ENCODE peak calls at places on chromosomes 12 and 14, in nine cellular contexts. G is T-helper 2 cell; Y is esophagus squamous epithelium; B is AML-193; Q is iPS-NIHi11; U is uterus; K is fibroblast of pulmonary artery; T is activated naive CD8-positive, alpha-beta T cell treated with anti-CD3 and anti-CD28 coated beads, Interleukin-2, amount 50 U/mL, for 16 hours; S is endothelial cell. O is an unnamed sample.
A peak's percentile ranks its signal among the peaks of the same experiment; 100 is the strongest.

GRCh38 chr14:105026789-105027563 is 6.1 kb upstream of the CDCA4 start:
- DNase-seq in S (no peak), T (no peak), K (peak; percentile 58), B (no peak), U (no peak), G (peak; percentile 78), Y (no peak), Q (no peak), O (no peak)

GRCh38 chr12:14950982-14951746 is 10.2 kb downstream of the ARHGDIB start:
- DNase-seq in K (peak; percentile 67), B (no peak), G (no peak), Y (no peak), U (no peak), Q (peak; percentile 39), S (no peak), T (no peak), O (no peak)

GRCh38 chr12:28963554-28963953 is 185.5 kb upstream of the FAR2 start:
- DNase-seq in K (peak; percentile 66), Q (peak; percentile 45), T (no peak), U (no peak), Y (no peak), S (no peak), B (no peak), G (peak; percentile 9), O (no peak)

GRCh38 chr12:49369723-49370145 is 2.5 kb downstream of the SPATS2 start:
- DNase-seq in T (no peak), B (peak; percentile 43), S (peak; percentile 41), K (peak; percentile 69), U (peak; percentile 27), Y (no peak), G (peak; percentile 42), Q (peak; percentile 39), O (no peak)

GRCh38 chr14:52906141-52906601 is 44.7 kb downstream of the FERMT2 start:
- DNase-seq in B (no peak), K (peak; percentile 85), G (no peak), Q (no peak), S (no peak), T (no peak), U (no peak), Y (no peak), O (no peak)

GRCh38 chr12:101671157-101671791 is 26.2 kb upstream of the CHPT1 start:
- DNase-seq in Q (no peak), U (no peak), B (peak; percentile 84), K (no peak), G (peak; percentile 84), Y (no peak), T (no peak), S (no peak), O (no peak)

GRCh38 chr14:76918176-76918750 is 92.1 kb downstream of the LRRC74A start:
- DNase-seq in Y (no peak), Q (no peak), T (no peak), U (peak; percentile 82), G (no peak), K (peak; percentile 92), S (no peak), B (peak; percentile 5), O (no peak)

GRCh38 chr12:131603106-131604033 is 107.5 kb upstream of the SFSWAP start:
- DNase-seq in K (no peak), Q (no peak), G (peak; percentile 53), Y (no peak), S (no peak), B (no peak), U (no peak), T (no peak), O (no peak)

GRCh38 chr14:32104308-32104707 is 27.2 kb downstream of the ARHGAP5 start:
- DNase-seq in U (no peak), Q (no peak), B (no peak), T (no peak), Y (no peak), S (no peak), G (no peak), K (no peak), O (no peak)

GRCh38 chr12:42756841-42757661 is 167.5 kb upstream of the PRICKLE1 start:
- DNase-seq in Y (no peak), G (no peak), K (peak; percentile 80), T (no peak), S (no peak), Q (peak; percentile 83), B (no peak), U (peak; percentile 39), O (no peak)

GRCh38 chr12:94220804-94221203 is 72.4 kb downstream of the PLXNC1 start:
- DNase-seq in G (no peak), U (no peak), S (no peak), B (no peak), T (no peak), Y (no peak), Q (no peak), K (no peak), O (no peak)

GRCh38 chr12:115470977-115471376 is 787.0 kb upstream of the TBX3 start:
- DNase-seq in B (no peak), K (no peak), T (no peak), S (no peak), G (no peak), Q (no peak), U (no peak), Y (no peak), O (no peak)

GRCh38 chr12:101297661-101298060 is 17.8 kb downstream of the UTP20 start:
- DNase-seq in K (no peak), S (no peak), Y (no peak), G (no peak), T (no peak), Q (no peak), B (no peak), U (no peak), O (no peak)

GRCh38 chr12:109557809-109558208 is 15.5 kb downstream of the MMAB start:
- DNase-seq in G (no peak), K (no peak), T (no peak), Y (no peak), S (no peak), Q (no peak), B (no peak), U (no peak), O (no peak)

GRCh38 chr12:6333029-6333428 is 8.8 kb downstream of the TNFRSF1A start:
- DNase-seq in B (no peak), S (no peak), G (no peak), T (no peak), K (no peak), Y (no peak), Q (no peak), U (no peak), O (no peak)